ENCODE peak calls at places on chromosome 3, in eight cellular contexts. One of them, this sample, is unnamed.
A peak's percentile ranks its signal among the peaks of the same experiment; 100 is the strongest.

GRCh38 chr3:147809206-147809605 is 400.0 kb downstream of the ZIC1 start:
- DNase-seq in sigmoid colon: no peak
- DNase-seq in fibroblast of lung: no peak
- DNase-seq in colonic mucosa: no peak
- DNase-seq in PC-9: no peak
- DNase-seq in ovary: no peak
- DNase-seq in HCT116: no peak
- DNase-seq in breast epithelium: no peak
- DNase-seq in this sample: no peak

GRCh38 chr3:124315215-124316033 is 323.5 kb upstream of the ROPN1 start:
- DNase-seq in sigmoid colon: no peak
- DNase-seq in fibroblast of lung: peak; percentile 58
- DNase-seq in colonic mucosa: no peak
- DNase-seq in PC-9: no peak
- DNase-seq in ovary: no peak
- DNase-seq in HCT116: peak; percentile 3
- DNase-seq in breast epithelium: no peak
- DNase-seq in this sample: peak; percentile 34

GRCh38 chr3:150631515-150632221 is 28.5 kb downstream of the SELENOT start:
- DNase-seq in sigmoid colon: no peak
- DNase-seq in fibroblast of lung: no peak
- DNase-seq in colonic mucosa: no peak
- DNase-seq in PC-9: no peak
- DNase-seq in ovary: no peak
- DNase-seq in HCT116: no peak
- DNase-seq in breast epithelium: no peak
- DNase-seq in this sample: no peak

GRCh38 chr3:177554900-177555759 is 357.8 kb upstream of the TBL1XR1 start:
- DNase-seq in sigmoid colon: no peak
- DNase-seq in fibroblast of lung: peak; percentile 86
- DNase-seq in colonic mucosa: peak; percentile 34
- DNase-seq in PC-9: peak; percentile 41
- DNase-seq in ovary: no peak
- DNase-seq in HCT116: no peak
- DNase-seq in breast epithelium: no peak
- DNase-seq in this sample: peak; percentile 64

GRCh38 chr3:7264196-7264526 is 403.2 kb downstream of the GRM7 start:
- DNase-seq in sigmoid colon: no peak
- DNase-seq in fibroblast of lung: no peak
- DNase-seq in colonic mucosa: no peak
- DNase-seq in PC-9: no peak
- DNase-seq in ovary: no peak
- DNase-seq in HCT116: no peak
- DNase-seq in breast epithelium: no peak
- DNase-seq in this sample: no peak

GRCh38 chr3:55416381-55416821 is 70.7 kb downstream of the WNT5A start:
- DNase-seq in sigmoid colon: no peak
- DNase-seq in fibroblast of lung: peak; percentile 84
- DNase-seq in colonic mucosa: no peak
- DNase-seq in PC-9: peak; percentile 81
- DNase-seq in ovary: no peak
- DNase-seq in HCT116: no peak
- DNase-seq in breast epithelium: no peak
- DNase-seq in this sample: peak; percentile 60

GRCh38 chr3:191809326-191809949 is 348.5 kb downstream of the PYDC2 start:
- DNase-seq in sigmoid colon: no peak
- DNase-seq in fibroblast of lung: no peak
- DNase-seq in colonic mucosa: no peak
- DNase-seq in PC-9: no peak
- DNase-seq in ovary: no peak
- DNase-seq in HCT116: no peak
- DNase-seq in breast epithelium: no peak
- DNase-seq in this sample: no peak

GRCh38 chr3:64133272-64133671 is 92.0 kb downstream of the PRICKLE2 start:
- DNase-seq in sigmoid colon: no peak
- DNase-seq in fibroblast of lung: no peak
- DNase-seq in colonic mucosa: no peak
- DNase-seq in PC-9: no peak
- DNase-seq in ovary: no peak
- DNase-seq in HCT116: no peak
- DNase-seq in breast epithelium: no peak
- DNase-seq in this sample: no peak

GRCh38 chr3:4730734-4731133 is 237.6 kb downstream of the ITPR1 start:
- DNase-seq in sigmoid colon: no peak
- DNase-seq in fibroblast of lung: no peak
- DNase-seq in colonic mucosa: no peak
- DNase-seq in PC-9: no peak
- DNase-seq in ovary: no peak
- DNase-seq in HCT116: no peak
- DNase-seq in breast epithelium: no peak
- DNase-seq in this sample: no peak

GRCh38 chr3:37934631-37935289 is 55.8 kb upstream of the VILL start:
- DNase-seq in sigmoid colon: no peak
- DNase-seq in fibroblast of lung: peak; percentile 31
- DNase-seq in colonic mucosa: no peak
- DNase-seq in PC-9: no peak
- DNase-seq in ovary: no peak
- DNase-seq in HCT116: no peak
- DNase-seq in breast epithelium: no peak
- DNase-seq in this sample: no peak

GRCh38 chr3:176796371-176796770 is 400.9 kb downstream of the TBL1XR1 start:
- DNase-seq in sigmoid colon: no peak
- DNase-seq in fibroblast of lung: peak; percentile 4
- DNase-seq in colonic mucosa: no peak
- DNase-seq in PC-9: no peak
- DNase-seq in ovary: no peak
- DNase-seq in HCT116: no peak
- DNase-seq in breast epithelium: no peak
- DNase-seq in this sample: no peak

GRCh38 chr3:113094514-113094913 is 103.7 kb downstream of the GTPBP8 start:
- DNase-seq in sigmoid colon: no peak
- DNase-seq in fibroblast of lung: no peak
- DNase-seq in colonic mucosa: no peak
- DNase-seq in PC-9: no peak
- DNase-seq in ovary: no peak
- DNase-seq in HCT116: no peak
- DNase-seq in breast epithelium: no peak
- DNase-seq in this sample: no peak

GRCh38 chr3:118208642-118209041 is 826.0 kb downstream of the IGSF11 start:
- DNase-seq in sigmoid colon: no peak
- DNase-seq in fibroblast of lung: no peak
- DNase-seq in colonic mucosa: no peak
- DNase-seq in PC-9: no peak
- DNase-seq in ovary: no peak
- DNase-seq in HCT116: no peak
- DNase-seq in breast epithelium: no peak
- DNase-seq in this sample: no peak

GRCh38 chr3:157475921-157476395 is 27.3 kb downstream of the VEPH1 start:
- DNase-seq in sigmoid colon: no peak
- DNase-seq in fibroblast of lung: peak; percentile 91
- DNase-seq in colonic mucosa: no peak
- DNase-seq in PC-9: no peak
- DNase-seq in ovary: no peak
- DNase-seq in HCT116: no peak
- DNase-seq in breast epithelium: no peak
- DNase-seq in this sample: no peak

GRCh38 chr3:81105761-81106160 is 655.7 kb downstream of the GBE1 start:
- DNase-seq in sigmoid colon: no peak
- DNase-seq in fibroblast of lung: no peak
- DNase-seq in colonic mucosa: no peak
- DNase-seq in PC-9: no peak
- DNase-seq in ovary: no peak
- DNase-seq in HCT116: no peak
- DNase-seq in breast epithelium: no peak
- DNase-seq in this sample: no peak

GRCh38 chr3:11010406-11011165 is 18.0 kb downstream of the SLC6A1 start:
- DNase-seq in sigmoid colon: no peak
- DNase-seq in fibroblast of lung: no peak
- DNase-seq in colonic mucosa: no peak
- DNase-seq in PC-9: no peak
- DNase-seq in ovary: no peak
- DNase-seq in HCT116: no peak
- DNase-seq in breast epithelium: no peak
- DNase-seq in this sample: no peak

GRCh38 chr3:171506743-171507319 is 46.6 kb upstream of the TNIK start:
- DNase-seq in sigmoid colon: no peak
- DNase-seq in fibroblast of lung: peak; percentile 24
- DNase-seq in colonic mucosa: no peak
- DNase-seq in PC-9: no peak
- DNase-seq in ovary: no peak
- DNase-seq in HCT116: no peak
- DNase-seq in breast epithelium: no peak
- DNase-seq in this sample: peak; percentile 10

GRCh38 chr3:146072824-146073223 is 88.2 kb downstream of the PLOD2 start:
- DNase-seq in sigmoid colon: no peak
- DNase-seq in fibroblast of lung: peak; percentile 63
- DNase-seq in colonic mucosa: no peak
- DNase-seq in PC-9: no peak
- DNase-seq in ovary: no peak
- DNase-seq in HCT116: no peak
- DNase-seq in breast epithelium: no peak
- DNase-seq in this sample: no peak

GRCh38 chr3:121362035-121362734 is 183.6 kb downstream of the POLQ start:
- DNase-seq in sigmoid colon: no peak
- DNase-seq in fibroblast of lung: no peak
- DNase-seq in colonic mucosa: no peak
- DNase-seq in PC-9: no peak
- DNase-seq in ovary: no peak
- DNase-seq in HCT116: no peak
- DNase-seq in breast epithelium: no peak
- DNase-seq in this sample: no peak

GRCh38 chr3:44805960-44806359 is 44.4 kb downstream of the KIF15 start:
- DNase-seq in sigmoid colon: no peak
- DNase-seq in fibroblast of lung: no peak
- DNase-seq in colonic mucosa: no peak
- DNase-seq in PC-9: no peak
- DNase-seq in ovary: no peak
- DNase-seq in HCT116: no peak
- DNase-seq in breast epithelium: no peak
- DNase-seq in this sample: no peak

GRCh38 chr3:183579967-183580720 is 24.6 kb upstream of the KLHL6 start:
- DNase-seq in sigmoid colon: peak; percentile 69
- DNase-seq in fibroblast of lung: peak; percentile 20
- DNase-seq in colonic mucosa: no peak
- DNase-seq in PC-9: no peak
- DNase-seq in ovary: peak; percentile 62
- DNase-seq in HCT116: no peak
- DNase-seq in breast epithelium: no peak
- DNase-seq in this sample: no peak

GRCh38 chr3:108959017-108959416 is 5.3 kb upstream of the GUCA1C start:
- DNase-seq in sigmoid colon: no peak
- DNase-seq in fibroblast of lung: no peak
- DNase-seq in colonic mucosa: no peak
- DNase-seq in PC-9: no peak
- DNase-seq in ovary: no peak
- DNase-seq in HCT116: no peak
- DNase-seq in breast epithelium: no peak
- DNase-seq in this sample: peak; percentile 20

GRCh38 chr3:129518048-129518570 is 10.3 kb upstream of the RHO start:
- DNase-seq in sigmoid colon: no peak
- DNase-seq in fibroblast of lung: no peak
- DNase-seq in colonic mucosa: no peak
- DNase-seq in PC-9: no peak
- DNase-seq in ovary: no peak
- DNase-seq in HCT116: no peak
- DNase-seq in breast epithelium: no peak
- DNase-seq in this sample: no peak

GRCh38 chr3:101814835-101815234 is 34.5 kb upstream of the NFKBIZ start:
- DNase-seq in sigmoid colon: no peak
- DNase-seq in fibroblast of lung: no peak
- DNase-seq in colonic mucosa: no peak
- DNase-seq in PC-9: no peak
- DNase-seq in ovary: no peak
- DNase-seq in HCT116: no peak
- DNase-seq in breast epithelium: no peak
- DNase-seq in this sample: no peak
- H3K27ac ChIP-seq in sigmoid colon: no peak overlapping the region
- H3K27ac ChIP-seq in fibroblast of lung: no peak overlapping the region
- H3K27ac ChIP-seq in colonic mucosa: no peak overlapping the region
- H3K27ac ChIP-seq in PC-9: no peak overlapping the region
- H3K27ac ChIP-seq in ovary: no peak overlapping the region
- H3K27ac ChIP-seq in HCT116: no peak overlapping the region
- H3K27ac ChIP-seq in breast epithelium: no peak overlapping the region
- H3K27ac ChIP-seq in this sample: no peak overlapping the region

GRCh38 chr3:114447545-114447944 is 153.7 kb downstream of the TIGIT start:
- DNase-seq in sigmoid colon: no peak
- DNase-seq in fibroblast of lung: peak; percentile 11
- DNase-seq in colonic mucosa: no peak
- DNase-seq in PC-9: no peak
- DNase-seq in ovary: no peak
- DNase-seq in HCT116: no peak
- DNase-seq in breast epithelium: no peak
- DNase-seq in this sample: no peak
- TF ChIP-seq CTCF in sigmoid colon: no peak
- TF ChIP-seq CTCF in fibroblast of lung: no peak
- TF ChIP-seq CTCF in colonic mucosa: no peak
- TF ChIP-seq CTCF in PC-9: no peak
- TF ChIP-seq CTCF in ovary: no peak
- TF ChIP-seq CTCF in HCT116: no peak
- TF ChIP-seq CTCF in breast epithelium: no peak
- TF ChIP-seq CTCF in this sample: no peak

GRCh38 chr3:190169877-190170276 is 49.2 kb upstream of the P3H2 start:
- DNase-seq in sigmoid colon: no peak
- DNase-seq in fibroblast of lung: no peak
- DNase-seq in colonic mucosa: no peak
- DNase-seq in PC-9: no peak
- DNase-seq in ovary: no peak
- DNase-seq in HCT116: no peak
- DNase-seq in breast epithelium: no peak
- DNase-seq in this sample: no peak

GRCh38 chr3:190172751-190173150 is 52.1 kb upstream of the P3H2 start:
- DNase-seq in sigmoid colon: no peak
- DNase-seq in fibroblast of lung: no peak
- DNase-seq in colonic mucosa: no peak
- DNase-seq in PC-9: no peak
- DNase-seq in ovary: no peak
- DNase-seq in HCT116: no peak
- DNase-seq in breast epithelium: no peak
- DNase-seq in this sample: peak; percentile 16

GRCh38 chr3:190167936-190168680 is 47.4 kb upstream of the P3H2 start:
- DNase-seq in sigmoid colon: no peak
- DNase-seq in fibroblast of lung: no peak
- DNase-seq in colonic mucosa: no peak
- DNase-seq in PC-9: no peak
- DNase-seq in ovary: no peak
- DNase-seq in HCT116: no peak
- DNase-seq in breast epithelium: no peak
- DNase-seq in this sample: no peak

GRCh38 chr3:190166948-190167347 is 46.3 kb upstream of the P3H2 start:
- DNase-seq in sigmoid colon: no peak
- DNase-seq in fibroblast of lung: no peak
- DNase-seq in colonic mucosa: no peak
- DNase-seq in PC-9: no peak
- DNase-seq in ovary: no peak
- DNase-seq in HCT116: no peak
- DNase-seq in breast epithelium: no peak
- DNase-seq in this sample: no peak

GRCh38 chr3:190169243-190169642 is 48.5 kb upstream of the P3H2 start:
- DNase-seq in sigmoid colon: no peak
- DNase-seq in fibroblast of lung: no peak
- DNase-seq in colonic mucosa: no peak
- DNase-seq in PC-9: no peak
- DNase-seq in ovary: no peak
- DNase-seq in HCT116: no peak
- DNase-seq in breast epithelium: no peak
- DNase-seq in this sample: no peak
- H3K27ac ChIP-seq in sigmoid colon: no peak overlapping the region
- H3K27ac ChIP-seq in fibroblast of lung: no peak overlapping the region
- H3K27ac ChIP-seq in colonic mucosa: no peak overlapping the region
- H3K27ac ChIP-seq in PC-9: no peak overlapping the region
- H3K27ac ChIP-seq in ovary: no peak overlapping the region
- H3K27ac ChIP-seq in HCT116: no peak overlapping the region
- H3K27ac ChIP-seq in breast epithelium: no peak overlapping the region
- H3K27ac ChIP-seq in this sample: no peak overlapping the region

GRCh38 chr3:50221413-50222168 is 14.4 kb upstream of the GNAI2 start:
- DNase-seq in sigmoid colon: no peak
- DNase-seq in fibroblast of lung: no peak
- DNase-seq in colonic mucosa: no peak
- DNase-seq in PC-9: no peak
- DNase-seq in ovary: no peak
- DNase-seq in HCT116: no peak
- DNase-seq in breast epithelium: no peak
- DNase-seq in this sample: no peak
- TF ChIP-seq CTCF in sigmoid colon: no peak
- TF ChIP-seq CTCF in fibroblast of lung: no peak
- TF ChIP-seq CTCF in colonic mucosa: no peak
- TF ChIP-seq CTCF in PC-9: no peak
- TF ChIP-seq CTCF in ovary: no peak
- TF ChIP-seq CTCF in HCT116: no peak
- TF ChIP-seq CTCF in breast epithelium: no peak
- TF ChIP-seq CTCF in this sample: no peak

This sample was measured in RWPE1.